ENCODE peak calls at places on chromosomes 6 and 20, in ten cellular contexts. S, Z, B, M, A, J, Q, G, I and H are unnamed samples.

GRCh38 chr20:49916146-49917002 is 1.0 kb upstream of the SPATA2 start:
- DNase-seq in J (peak), I (no peak), M (no peak), G (no peak), A (no peak), S (peak), B (no peak), Z (peak), Q (peak), H (peak)

GRCh38 chr6:36924131-36924530 is 30.4 kb upstream of the PI16 start:
- DNase-seq in G (no peak), J (no peak), M (no peak), I (no peak), B (no peak), Q (no peak), S (peak), Z (no peak), A (no peak), H (no peak)

GRCh38 chr6:78989191-78989590 is 88.9 kb downstream of the PHIP start:
- DNase-seq in M (no peak), I (no peak), B (no peak), G (no peak), J (no peak), S (no peak), Z (no peak), A (no peak), Q (no peak), H (no peak)

GRCh38 chr6:7590918-7591302 is 912 bp downstream of the SNRNP48 start:
- DNase-seq in I (no peak), Q (no peak), M (no peak), A (no peak), J (peak), Z (no peak), B (no peak), S (peak), G (no peak), H (no peak)

GRCh38 chr20:11401988-11402387 is 515.7 kb upstream of the BTBD3 start:
- DNase-seq in S (no peak), Z (no peak), B (no peak), Q (no peak), G (no peak), I (no peak), M (no peak), A (no peak), J (no peak), H (no peak)

GRCh38 chr6:156833755-156834154 is 56.6 kb downstream of the ARID1B start:
- DNase-seq in Q (no peak), Z (no peak), B (no peak), A (no peak), M (no peak), I (peak), S (no peak), G (no peak), J (no peak), H (no peak)

GRCh38 chr6:5968817-5969726 is 37.7 kb downstream of the NRN1 start:
- DNase-seq in B (no peak), J (peak), S (peak), Z (no peak), Q (peak), M (no peak), I (no peak), G (no peak), A (no peak), H (no peak)

GRCh38 chr6:43916924-43917877 is 147.2 kb downstream of the VEGFA start:
- DNase-seq in A (no peak), J (no peak), Q (no peak), I (peak), S (peak), Z (no peak), B (no peak), M (no peak), G (no peak), H (no peak)

GRCh38 chr6:105382477-105382876 is 20.4 kb downstream of the PREP start:
- DNase-seq in Q (no peak), A (no peak), M (no peak), G (no peak), Z (no peak), J (no peak), B (no peak), S (no peak), I (no peak), H (no peak)

GRCh38 chr6:34953084-34954025 is 64.3 kb downstream of the ANKS1A start:
- DNase-seq in M (no peak), B (no peak), J (no peak), G (no peak), I (no peak), Q (peak), S (peak), Z (no peak), A (no peak), H (peak)

GRCh38 chr6:143187173-143187908 is 126.7 kb downstream of the AIG1 start:
- DNase-seq in B (no peak), Q (peak), I (no peak), J (peak), Z (no peak), S (peak), M (no peak), G (no peak), A (no peak), H (peak)